ENCODE peak calls at places on chromosomes 7 and 10, in seven cellular contexts. F is AG04450; K is brain microvascular endothelial cell; Q is stimulated activated CD4-positive, alpha-beta T cell treated with anti-CD3 and anti-CD28 coated beads, Interleukin-4, amount 100 ng/mL, for 1 hour; T is GOT3; P is KBM-7; M is iris pigment epithelial cell. X is an unnamed sample.

GRCh38 chr7:65946895-65947294 is 35.1 kb downstream of the GUSB start:
- DNase-seq in F (no peak), K (peak; percentile 58), Q (no peak), T (no peak), P (no peak), M (peak; percentile 72), X (no peak)

GRCh38 chr7:122310119-122311021 is 5.8 kb upstream of the FEZF1 start:
- DNase-seq in F (no peak), K (no peak), Q (no peak), T (no peak), P (peak; percentile 14), M (no peak), X (no peak)

GRCh38 chr10:76411719-76412435 is 980.5 kb downstream of the LRMDA start:
- DNase-seq in F (no peak), K (no peak), Q (no peak), T (no peak), P (no peak), M (no peak), X (no peak)

GRCh38 chr10:126391162-126391880 is 3.0 kb upstream of the ADAM12 start:
- DNase-seq in F (no peak), K (peak; percentile 33), Q (no peak), T (no peak), P (no peak), M (peak; percentile 56), X (no peak)

GRCh38 chr7:151133266-151133985 is 34.1 kb downstream of the GBX1 start:
- DNase-seq in F (no peak), K (no peak), Q (no peak), T (no peak), P (no peak), M (no peak), X (no peak)

GRCh38 chr10:47175181-47176080 is 124.6 kb upstream of the GDF10 start:
- DNase-seq in F (no peak), K (no peak), Q (no peak), T (no peak), P (no peak), M (no peak), X (no peak)

GRCh38 chr7:137937202-137937560 is 64.7 kb downstream of the CREB3L2 start:
- DNase-seq in F (no peak), K (no peak), Q (no peak), T (no peak), P (no peak), M (peak; percentile 72), X (no peak)

GRCh38 chr10:76911184-76911583 is 726.4 kb downstream of the KCNMA1 start:
- DNase-seq in F (no peak), K (no peak), Q (no peak), T (no peak), P (no peak), M (no peak), X (no peak)

GRCh38 chr10:21509391-21510217 is 15.9 kb downstream of the SKIDA1 start:
- DNase-seq in F (no peak), K (no peak), Q (no peak), T (no peak), P (no peak), M (no peak), X (no peak)

GRCh38 chr7:130721486-130722277 is 12.3 kb downstream of the KLF14 start:
- DNase-seq in F (peak; percentile 7), K (peak; percentile 85), Q (peak; percentile 5), T (peak; percentile 13), P (peak; percentile 43), M (peak; percentile 72), X (peak; percentile 38)

GRCh38 chr10:73218466-73219191 is 28.4 kb downstream of the DNAJC9 start:
- DNase-seq in F (no peak), K (peak; percentile 16), Q (no peak), T (no peak), P (peak; percentile 46), M (peak; percentile 53), X (no peak)

GRCh38 chr7:100476903-100477870 is 1.8 kb downstream of the TSC22D4 start:
- DNase-seq in F (no peak), K (no peak), Q (peak; percentile 46), T (no peak), P (peak; percentile 47), M (no peak), X (no peak)

GRCh38 chr7:4776160-4776623 is 769 bp downstream of the AP5Z1 start:
- DNase-seq in F (no peak), K (no peak), Q (no peak), T (no peak), P (no peak), M (no peak), X (no peak)

GRCh38 chr10:106043833-106044232 is 1120.7 kb downstream of the SORCS1 start:
- DNase-seq in F (no peak), K (peak; percentile 0), Q (no peak), T (no peak), P (no peak), M (peak; percentile 53), X (no peak)

GRCh38 chr10:12907651-12908050 is 93.9 kb downstream of the CCDC3 start:
- DNase-seq in F (peak; percentile 8), K (peak; percentile 59), Q (no peak), T (no peak), P (no peak), M (peak; percentile 4), X (no peak)

GRCh38 chr10:123380491-123381085 is 226.4 kb downstream of the BUB3 start:
- DNase-seq in F (no peak), K (no peak), Q (no peak), T (no peak), P (peak; percentile 51), M (peak; percentile 11), X (no peak)

GRCh38 chr7:22156205-22156604 is 200.7 kb downstream of the RAPGEF5 start:
- DNase-seq in F (peak; percentile 37), K (peak; percentile 78), Q (no peak), T (no peak), P (no peak), M (peak; percentile 59), X (no peak)

GRCh38 chr10:124827474-124827873 is 25.9 kb downstream of the ABRAXAS2 start:
- DNase-seq in F (no peak), K (peak; percentile 1), Q (no peak), T (no peak), P (peak; percentile 58), M (peak; percentile 12), X (peak; percentile 13)

GRCh38 chr7:120806669-120807068 is 51.3 kb downstream of the TSPAN12 start:
- DNase-seq in F (no peak), K (no peak), Q (no peak), T (no peak), P (no peak), M (no peak), X (no peak)

GRCh38 chr10:97034301-97034700 is 151.5 kb downstream of the SLIT1 start:
- DNase-seq in F (no peak), K (no peak), Q (no peak), T (no peak), P (no peak), M (no peak), X (no peak)

GRCh38 chr10:110634527-110635209 is 9.5 kb upstream of the RBM20 start:
- DNase-seq in F (no peak), K (no peak), Q (no peak), T (no peak), P (no peak), M (no peak), X (peak; percentile 60)

GRCh38 chr7:45163692-45164052 is 6.1 kb downstream of the RAMP3 start:
- DNase-seq in F (no peak), K (no peak), Q (no peak), T (no peak), P (no peak), M (no peak), X (peak; percentile 18)

GRCh38 chr10:122706467-122706866 is 6.8 kb upstream of the C10orf120 start:
- DNase-seq in F (no peak), K (no peak), Q (no peak), T (no peak), P (no peak), M (no peak), X (no peak)

GRCh38 chr7:25496394-25497103 is 268.3 kb upstream of the NPVF start:
- DNase-seq in F (no peak), K (no peak), Q (no peak), T (no peak), P (peak; percentile 71), M (no peak), X (peak; percentile 8)

GRCh38 chr10:7587865-7588188 is 78.9 kb downstream of the ITIH5 start:
- DNase-seq in F (no peak), K (no peak), Q (no peak), T (no peak), P (no peak), M (no peak), X (no peak)

GRCh38 chr7:158743219-158743618 is 38.6 kb upstream of the NCAPG2 start:
- DNase-seq in F (no peak), K (no peak), Q (no peak), T (no peak), P (no peak), M (no peak), X (no peak)

GRCh38 chr10:103828587-103829186 is 26.7 kb downstream of the SH3PXD2A start:
- DNase-seq in F (no peak), K (no peak), Q (no peak), T (no peak), P (no peak), M (no peak), X (no peak)

GRCh38 chr7:2411815-2412586 is 8.6 kb downstream of the CHST12 start:
- DNase-seq in F (no peak), K (peak; percentile 13), Q (no peak), T (no peak), P (no peak), M (peak; percentile 43), X (no peak)

GRCh38 chr10:28054211-28054888 is 55.5 kb upstream of the ODAD2 start:
- DNase-seq in F (peak; percentile 91), K (peak; percentile 59), Q (no peak), T (no peak), P (no peak), M (peak; percentile 97), X (no peak)

GRCh38 chr10:19209319-19209718 is 160.7 kb downstream of the MALRD1 start:
- DNase-seq in F (no peak), K (no peak), Q (no peak), T (no peak), P (no peak), M (no peak), X (no peak)

X was measured in RPMI8226.